ENCODE peak calls at places on chromosomes 5 and 9, in five cellular contexts. One of them, this sample, is unnamed.

GRCh38 chr9:134735441-134736175 is 94.0 kb downstream of the COL5A1 start:
- DNase-seq in naive thymus-derived CD4-positive, alpha-beta T cell: no peak
- DNase-seq in GM13977: no peak
- DNase-seq in cardiac muscle cell: no peak
- DNase-seq in fibroblast of pulmonary artery: no peak
- DNase-seq in this sample: no peak

GRCh38 chr9:68808481-68808880 is 103.4 kb downstream of the PIP5K1B start:
- DNase-seq in naive thymus-derived CD4-positive, alpha-beta T cell: no peak
- DNase-seq in GM13977: no peak
- DNase-seq in cardiac muscle cell: no peak
- DNase-seq in fibroblast of pulmonary artery: no peak
- DNase-seq in this sample: no peak

GRCh38 chr5:3535414-3536211 is 60.0 kb upstream of the IRX1 start:
- DNase-seq in naive thymus-derived CD4-positive, alpha-beta T cell: no peak
- DNase-seq in GM13977: no peak
- DNase-seq in cardiac muscle cell: no peak
- DNase-seq in fibroblast of pulmonary artery: no peak
- DNase-seq in this sample: no peak

GRCh38 chr5:135194573-135195266 is 160.7 kb upstream of the PITX1 start:
- DNase-seq in naive thymus-derived CD4-positive, alpha-beta T cell: no peak
- DNase-seq in GM13977: no peak
- DNase-seq in cardiac muscle cell: no peak
- DNase-seq in fibroblast of pulmonary artery: peak
- DNase-seq in this sample: no peak

GRCh38 chr9:107587175-107587963 is 97.8 kb upstream of the KLF4 start:
- DNase-seq in naive thymus-derived CD4-positive, alpha-beta T cell: no peak
- DNase-seq in GM13977: no peak
- DNase-seq in cardiac muscle cell: no peak
- DNase-seq in fibroblast of pulmonary artery: no peak
- DNase-seq in this sample: no peak

GRCh38 chr5:143355710-143356109 is 47.8 kb downstream of the NR3C1 start:
- DNase-seq in naive thymus-derived CD4-positive, alpha-beta T cell: peak
- DNase-seq in GM13977: no peak
- DNase-seq in cardiac muscle cell: peak
- DNase-seq in fibroblast of pulmonary artery: peak
- DNase-seq in this sample: peak

GRCh38 chr9:97502222-97502983 is 937 bp downstream of the TMOD1 start:
- DNase-seq in naive thymus-derived CD4-positive, alpha-beta T cell: no peak
- DNase-seq in GM13977: peak
- DNase-seq in cardiac muscle cell: peak
- DNase-seq in fibroblast of pulmonary artery: no peak
- DNase-seq in this sample: peak

GRCh38 chr9:75111019-75111622 is 22.8 kb downstream of the OSTF1 start:
- DNase-seq in naive thymus-derived CD4-positive, alpha-beta T cell: no peak
- DNase-seq in GM13977: no peak
- DNase-seq in cardiac muscle cell: no peak
- DNase-seq in fibroblast of pulmonary artery: no peak
- DNase-seq in this sample: no peak

GRCh38 chr5:117494208-117494607 is 919.6 kb upstream of the SEMA6A start:
- DNase-seq in naive thymus-derived CD4-positive, alpha-beta T cell: no peak
- DNase-seq in GM13977: no peak
- DNase-seq in cardiac muscle cell: no peak
- DNase-seq in fibroblast of pulmonary artery: peak
- DNase-seq in this sample: no peak

GRCh38 chr9:38022995-38023394 is 46.0 kb downstream of the SHB start:
- DNase-seq in naive thymus-derived CD4-positive, alpha-beta T cell: no peak
- DNase-seq in GM13977: no peak
- DNase-seq in cardiac muscle cell: no peak
- DNase-seq in fibroblast of pulmonary artery: no peak
- DNase-seq in this sample: no peak

GRCh38 chr5:13866792-13867191 is 77.7 kb downstream of the DNAH5 start:
- DNase-seq in naive thymus-derived CD4-positive, alpha-beta T cell: no peak
- DNase-seq in GM13977: no peak
- DNase-seq in cardiac muscle cell: peak
- DNase-seq in fibroblast of pulmonary artery: peak
- DNase-seq in this sample: no peak

GRCh38 chr9:89437772-89438171 is 60.1 kb downstream of the SEMA4D start:
- DNase-seq in naive thymus-derived CD4-positive, alpha-beta T cell: no peak
- DNase-seq in GM13977: no peak
- DNase-seq in cardiac muscle cell: no peak
- DNase-seq in fibroblast of pulmonary artery: no peak
- DNase-seq in this sample: no peak

GRCh38 chr9:93955356-93956182 is 414 bp upstream of the BARX1 start:
- DNase-seq in naive thymus-derived CD4-positive, alpha-beta T cell: no peak
- DNase-seq in GM13977: peak
- DNase-seq in cardiac muscle cell: no peak
- DNase-seq in fibroblast of pulmonary artery: no peak
- DNase-seq in this sample: no peak

GRCh38 chr9:13026956-13027355 is 252.1 kb downstream of the LURAP1L start:
- DNase-seq in naive thymus-derived CD4-positive, alpha-beta T cell: no peak
- DNase-seq in GM13977: no peak
- DNase-seq in cardiac muscle cell: no peak
- DNase-seq in fibroblast of pulmonary artery: no peak
- DNase-seq in this sample: no peak

GRCh38 chr9:4842734-4843133 is 50.0 kb downstream of the RCL1 start:
- DNase-seq in naive thymus-derived CD4-positive, alpha-beta T cell: no peak
- DNase-seq in GM13977: no peak
- DNase-seq in cardiac muscle cell: no peak
- DNase-seq in fibroblast of pulmonary artery: no peak
- DNase-seq in this sample: no peak

GRCh38 chr9:116154976-116155699 is 1.5 kb downstream of the PAPPA start:
- DNase-seq in naive thymus-derived CD4-positive, alpha-beta T cell: no peak
- DNase-seq in GM13977: peak
- DNase-seq in cardiac muscle cell: no peak
- DNase-seq in fibroblast of pulmonary artery: peak
- DNase-seq in this sample: peak

GRCh38 chr9:37146372-37146771 is 26.0 kb downstream of the ZCCHC7 start:
- DNase-seq in naive thymus-derived CD4-positive, alpha-beta T cell: peak
- DNase-seq in GM13977: peak
- DNase-seq in cardiac muscle cell: no peak
- DNase-seq in fibroblast of pulmonary artery: no peak
- DNase-seq in this sample: no peak

GRCh38 chr5:108639356-108639755 is 108.3 kb upstream of the FER start:
- DNase-seq in naive thymus-derived CD4-positive, alpha-beta T cell: no peak
- DNase-seq in GM13977: no peak
- DNase-seq in cardiac muscle cell: peak
- DNase-seq in fibroblast of pulmonary artery: peak
- DNase-seq in this sample: no peak

GRCh38 chr9:5442400-5443011 is 4.8 kb upstream of the PLGRKT start:
- DNase-seq in naive thymus-derived CD4-positive, alpha-beta T cell: peak
- DNase-seq in GM13977: no peak
- DNase-seq in cardiac muscle cell: peak
- DNase-seq in fibroblast of pulmonary artery: peak
- DNase-seq in this sample: peak

GRCh38 chr9:105679406-105680022 is 14.8 kb upstream of the TMEM38B start:
- DNase-seq in naive thymus-derived CD4-positive, alpha-beta T cell: no peak
- DNase-seq in GM13977: no peak
- DNase-seq in cardiac muscle cell: no peak
- DNase-seq in fibroblast of pulmonary artery: no peak
- DNase-seq in this sample: no peak

GRCh38 chr9:121672213-121672612 is 20.8 kb downstream of the DAB2IP start:
- DNase-seq in naive thymus-derived CD4-positive, alpha-beta T cell: no peak
- DNase-seq in GM13977: no peak
- DNase-seq in cardiac muscle cell: no peak
- DNase-seq in fibroblast of pulmonary artery: peak
- DNase-seq in this sample: no peak

GRCh38 chr5:172695431-172696054 is 54.5 kb downstream of the NEURL1B start:
- DNase-seq in naive thymus-derived CD4-positive, alpha-beta T cell: no peak
- DNase-seq in GM13977: no peak
- DNase-seq in cardiac muscle cell: no peak
- DNase-seq in fibroblast of pulmonary artery: no peak
- DNase-seq in this sample: no peak

GRCh38 chr5:72093231-72093630 is 14.0 kb upstream of the MAP1B start:
- DNase-seq in naive thymus-derived CD4-positive, alpha-beta T cell: no peak
- DNase-seq in GM13977: no peak
- DNase-seq in cardiac muscle cell: no peak
- DNase-seq in fibroblast of pulmonary artery: peak
- DNase-seq in this sample: no peak

GRCh38 chr9:136326061-136326776 is 1.1 kb upstream of the GPSM1 start:
- DNase-seq in naive thymus-derived CD4-positive, alpha-beta T cell: no peak
- DNase-seq in GM13977: no peak
- DNase-seq in cardiac muscle cell: peak
- DNase-seq in fibroblast of pulmonary artery: peak
- DNase-seq in this sample: peak

GRCh38 chr9:121837113-121838010 is 185.9 kb downstream of the DAB2IP start:
- DNase-seq in naive thymus-derived CD4-positive, alpha-beta T cell: no peak
- DNase-seq in GM13977: no peak
- DNase-seq in cardiac muscle cell: no peak
- DNase-seq in fibroblast of pulmonary artery: peak
- DNase-seq in this sample: peak

GRCh38 chr5:65823174-65823573 is 101.2 kb downstream of the NLN start:
- DNase-seq in naive thymus-derived CD4-positive, alpha-beta T cell: no peak
- DNase-seq in GM13977: no peak
- DNase-seq in cardiac muscle cell: no peak
- DNase-seq in fibroblast of pulmonary artery: no peak
- DNase-seq in this sample: no peak

GRCh38 chr9:137296214-137297059 is 5.6 kb downstream of the NRARP start:
- DNase-seq in naive thymus-derived CD4-positive, alpha-beta T cell: no peak
- DNase-seq in GM13977: no peak
- DNase-seq in cardiac muscle cell: no peak
- DNase-seq in fibroblast of pulmonary artery: peak
- DNase-seq in this sample: no peak